ENCODE peak calls at places on chromosomes 1 and 21, in nine cellular contexts. J, L, F, Y, B, T, I, U and E are unnamed samples.

GRCh38 chr1:183807549-183808168 is 2.7 kb downstream of the RGL1 start:
- DNase-seq in B (no peak), Y (no peak), J (no peak), T (no peak), I (no peak), F (no peak), L (no peak), U (no peak), E (no peak)

GRCh38 chr21:33069645-33069993 is 322 bp upstream of the OLIG1 start:
- DNase-seq in L (no peak), B (no peak), T (no peak), Y (no peak), J (no peak), F (no peak), I (no peak), U (no peak), E (no peak)

GRCh38 chr1:217524787-217525520 is 105.9 kb downstream of the GPATCH2 start:
- DNase-seq in J (no peak), I (no peak), Y (no peak), T (no peak), L (no peak), B (no peak), F (no peak), U (no peak), E (no peak)

GRCh38 chr1:97137862-97138514 is 416.4 kb downstream of the PTBP2 start:
- DNase-seq in I (peak; percentile 66), L (no peak), J (no peak), B (no peak), Y (peak; percentile 69), F (peak; percentile 78), U (peak; percentile 70), T (no peak), E (peak; percentile 11)

GRCh38 chr1:119617751-119618691 is 30.0 kb downstream of the ZNF697 start:
- DNase-seq in F (no peak), Y (no peak), B (no peak), J (no peak), I (no peak), U (no peak), T (no peak), L (no peak), E (no peak)

GRCh38 chr1:194419721-194420120 is 1233.3 kb upstream of the B3GALT2 start:
- DNase-seq in U (no peak), T (no peak), L (no peak), J (no peak), F (no peak), I (no peak), Y (no peak), B (no peak), E (no peak)

GRCh38 chr1:3671371-3672180 is 19.3 kb downstream of the TP73 start:
- DNase-seq in I (no peak), L (no peak), T (no peak), Y (no peak), U (no peak), B (no peak), J (no peak), F (peak; percentile 11), E (no peak)

GRCh38 chr1:212518188-212518951 is 85.7 kb downstream of the NENF start:
- DNase-seq in T (no peak), F (peak; percentile 55), Y (peak; percentile 23), I (no peak), L (no peak), B (peak; percentile 69), J (no peak), U (no peak), E (peak; percentile 81)

GRCh38 chr1:9181990-9182783 is 52.4 kb upstream of the H6PD start:
- DNase-seq in U (peak; percentile 52), T (peak; percentile 16), L (no peak), Y (peak; percentile 73), J (no peak), I (no peak), B (peak; percentile 36), F (no peak), E (peak; percentile 55)